ENCODE peak calls at places on chromosomes 7 and 10, in four cellular contexts. A is tibial nerve, I is heart left ventricle, W is mammary epithelial cell. S is an unnamed sample. For H3K4me1, the result is how much of the 10 kb centered on the place peaks cover.

GRCh38 chr7:121285066-121285667 is 43.6 kb upstream of the WNT16 start:
- DNase-seq in A (no peak), I (no peak), W (no peak), S (no peak)

GRCh38 chr7:74272305-74273038 is 16.7 kb upstream of the CLIP2 start:
- DNase-seq in A (peak), I (peak), W (peak), S (peak)

GRCh38 chr7:90678986-90679385 is 82.9 kb downstream of the CDK14 start:
- DNase-seq in A (no peak), I (no peak), W (no peak), S (no peak)

GRCh38 chr10:79347894-79348639 is 798 bp downstream of the PPIF start:
- DNase-seq in A (peak), I (peak), W (peak), S (peak)

GRCh38 chr10:43045631-43046287 is 31.1 kb upstream of the RET start:
- DNase-seq in A (no peak), I (peak), W (no peak), S (peak)

GRCh38 chr10:103598654-103599115 is 105.2 kb downstream of the NEURL1 start:
- DNase-seq in A (peak), I (no peak), W (peak), S (peak)

GRCh38 chr10:73044378-73045285 is 52.0 kb downstream of the P4HA1 start:
- DNase-seq in A (no peak), I (no peak), W (peak), S (no peak)

GRCh38 chr10:22246680-22247391 is 29.0 kb upstream of the EBLN1 start:
- DNase-seq in A (no peak), I (no peak), W (peak), S (no peak)

GRCh38 chr7:27046854-27047549 is 48.8 kb downstream of the HOXA1 start:
- DNase-seq in A (no peak), I (no peak), W (peak), S (no peak)

GRCh38 chr10:119250641-119251314 is 43.4 kb downstream of the GRK5 start:
- DNase-seq in A (no peak), I (no peak), W (peak), S (no peak)

GRCh38 chr7:32611201-32611691 is 116.0 kb downstream of the AVL9 start:
- DNase-seq in A (no peak), I (no peak), W (no peak), S (no peak)

GRCh38 chr7:102432476-102433318 is 678 bp upstream of the ORAI2 start:
- DNase-seq in A (no peak), I (no peak), W (no peak), S (no peak)

GRCh38 chr7:36473454-36474282 is 84.0 kb downstream of the ANLN start:
- DNase-seq in A (no peak), I (no peak), W (peak), S (no peak)

GRCh38 chr7:139747662-139748372 is 30.0 kb downstream of the HIPK2 start:
- DNase-seq in A (no peak), I (no peak), W (no peak), S (no peak)

GRCh38 chr10:116111483-116112095 is 161.4 kb downstream of the GFRA1 start:
- DNase-seq in A (no peak), I (peak), W (no peak), S (no peak)

GRCh38 chr10:11011966-11012365 is 5.7 kb upstream of the CELF2 start:
- DNase-seq in A (no peak), I (no peak), W (no peak), S (peak)

GRCh38 chr10:82925547-82925946 is 1050.6 kb downstream of the NRG3 start:
- DNase-seq in A (no peak), I (no peak), W (peak), S (no peak)

GRCh38 chr10:132388901-132389630 is 7.9 kb upstream of the PWWP2B start:
- DNase-seq in A (no peak), I (peak), W (no peak), S (no peak)

GRCh38 chr7:112584290-112584689 is 103.5 kb downstream of the LSMEM1 start:
- DNase-seq in A (no peak), I (no peak), W (peak), S (no peak)

GRCh38 chr10:89342219-89342966 is 14.6 kb downstream of the IFIT3 start:
- DNase-seq in A (peak), I (peak), W (peak), S (peak)

GRCh38 chr7:50266893-50267386 is 37.6 kb upstream of the IKZF1 start:
- DNase-seq in A (no peak), I (peak), W (no peak), S (no peak)

GRCh38 chr10:69955211-69955805 is 97.3 kb upstream of the MACROH2A2 start:
- DNase-seq in A (no peak), I (no peak), W (no peak), S (no peak)

GRCh38 chr10:35356725-35357092 is 20.4 kb downstream of the CCNY start:
- DNase-seq in A (no peak), I (no peak), W (no peak), S (no peak)

GRCh38 chr7:148481965-148482626 is 108.5 kb upstream of the C7orf33 start:
- DNase-seq in A (no peak), I (no peak), W (peak), S (no peak)

GRCh38 chr10:107561136-107561650 is 396.7 kb upstream of the SORCS1 start:
- DNase-seq in A (no peak), I (no peak), W (no peak), S (no peak)

GRCh38 chr10:22824984-22825383 is 102.9 kb upstream of the ARMC3 start:
- DNase-seq in A (no peak), I (no peak), W (peak), S (no peak)

GRCh38 chr7:116782177-116782711 is 80.1 kb upstream of the CAPZA2 start:
- DNase-seq in A (no peak), I (no peak), W (peak), S (no peak)

GRCh38 chr10:133378251-133379096 is 588 bp upstream of the PAOX start:
- DNase-seq in A (peak), I (peak), W (peak), S (no peak)

GRCh38 chr7:117092801-117093200 is 139.5 kb downstream of the ST7 start:
- DNase-seq in A (no peak), I (no peak), W (no peak), S (no peak)

GRCh38 chr10:124106241-124106905 is 13.0 kb upstream of the CHST15 start:
- DNase-seq in A (peak), I (peak), W (peak), S (peak)

GRCh38 chr10:124112891-124113580 is 19.6 kb upstream of the CHST15 start:
- DNase-seq in A (no peak), I (no peak), W (no peak), S (no peak)

GRCh38 chr10:124110882-124111281 is 17.5 kb upstream of the CHST15 start:
- DNase-seq in A (no peak), I (no peak), W (no peak), S (no peak)

GRCh38 chr10:124105594-124105993 is 12.2 kb upstream of the CHST15 start:
- DNase-seq in A (no peak), I (no peak), W (peak), S (no peak)

DNA sequence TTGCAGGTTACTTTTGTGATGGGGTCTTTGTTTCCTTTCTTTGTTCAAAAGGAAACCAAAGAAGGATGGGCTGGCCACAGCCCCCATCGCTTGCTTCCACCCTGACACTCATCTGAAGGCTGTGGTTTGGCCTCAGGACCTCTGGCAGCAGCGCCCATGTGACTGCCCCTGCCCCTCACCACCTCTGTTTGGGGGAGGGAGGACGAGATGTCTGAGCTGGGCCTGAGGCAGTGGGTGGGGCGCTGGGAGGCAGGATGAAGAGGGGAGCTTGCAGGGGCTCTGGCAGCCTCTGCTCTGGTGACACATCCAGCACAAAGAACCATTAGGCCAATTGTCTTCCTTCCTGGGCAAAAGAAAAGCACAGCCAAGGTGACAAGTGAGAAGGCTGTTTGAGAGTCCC is 15.9 kb upstream of the CHST15 start:
- DNase-seq in A (no peak), I (no peak), W (no peak), S (no peak)
- H3K4me1 ChIP-seq in A (under half), I (under half), W (under half), S (under half)

GRCh38 chr10:92849576-92850090 is 1.3 kb downstream of the EXOC6 start:
- DNase-seq in A (no peak), I (no peak), W (no peak), S (no peak)
- H3K27ac ChIP-seq in A (peak), I (no peak), W (no peak), S (peak)

GRCh38 chr10:123552760-123553554 is 113.2 kb upstream of the GPR26 start:
- DNase-seq in A (no peak), I (no peak), W (no peak), S (no peak)

GRCh38 chr10:123554656-123555055 is 111.5 kb upstream of the GPR26 start:
- DNase-seq in A (no peak), I (no peak), W (no peak), S (no peak)

GRCh38 chr10:123556049-123556448 is 110.1 kb upstream of the GPR26 start:
- DNase-seq in A (no peak), I (no peak), W (no peak), S (no peak)

GRCh38 chr10:123555616-123556015 is 110.5 kb upstream of the GPR26 start:
- DNase-seq in A (no peak), I (no peak), W (no peak), S (no peak)

DNA sequence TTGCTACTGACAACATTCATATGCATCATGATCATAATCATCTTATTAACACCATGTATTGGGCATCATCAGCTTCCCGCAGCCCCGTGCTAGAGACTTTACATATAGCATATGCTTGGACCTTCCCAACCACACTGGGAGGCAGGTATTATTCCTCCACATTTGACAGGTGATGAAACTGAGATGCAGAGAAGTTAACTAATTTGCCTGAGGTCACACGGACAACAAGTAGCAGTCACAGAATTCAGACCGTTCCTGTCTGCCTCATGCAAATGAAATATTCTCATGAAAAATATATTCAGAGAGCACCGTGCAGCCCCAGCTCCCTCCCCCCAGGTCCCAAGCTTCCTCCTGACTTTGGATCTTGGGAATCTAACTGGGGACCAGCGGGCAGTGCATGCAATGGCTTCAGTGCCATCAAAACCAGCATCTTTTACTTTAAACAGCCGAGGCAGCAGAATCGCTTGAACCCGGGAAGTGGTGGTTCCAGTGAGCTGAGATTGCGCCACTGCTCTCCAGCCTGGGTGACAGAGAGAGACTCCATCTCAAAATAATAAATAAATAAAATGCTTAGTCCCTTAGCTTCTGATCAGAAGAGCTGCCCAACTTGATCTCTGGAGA is 112.2 kb upstream of the GPR26 start:
- DNase-seq in A (no peak), I (no peak), W (no peak), S (no peak)
- H3K4me1 ChIP-seq in A (under half), I (under half), W (under half), S (under half)

GRCh38 chr10:5545778-5546710 is 21.3 kb downstream of the CALML3 start:
- DNase-seq in A (peak), I (peak), W (peak), S (no peak)
- H3K27ac ChIP-seq in A (peak), I (peak), W (peak), S (peak)

DNA sequence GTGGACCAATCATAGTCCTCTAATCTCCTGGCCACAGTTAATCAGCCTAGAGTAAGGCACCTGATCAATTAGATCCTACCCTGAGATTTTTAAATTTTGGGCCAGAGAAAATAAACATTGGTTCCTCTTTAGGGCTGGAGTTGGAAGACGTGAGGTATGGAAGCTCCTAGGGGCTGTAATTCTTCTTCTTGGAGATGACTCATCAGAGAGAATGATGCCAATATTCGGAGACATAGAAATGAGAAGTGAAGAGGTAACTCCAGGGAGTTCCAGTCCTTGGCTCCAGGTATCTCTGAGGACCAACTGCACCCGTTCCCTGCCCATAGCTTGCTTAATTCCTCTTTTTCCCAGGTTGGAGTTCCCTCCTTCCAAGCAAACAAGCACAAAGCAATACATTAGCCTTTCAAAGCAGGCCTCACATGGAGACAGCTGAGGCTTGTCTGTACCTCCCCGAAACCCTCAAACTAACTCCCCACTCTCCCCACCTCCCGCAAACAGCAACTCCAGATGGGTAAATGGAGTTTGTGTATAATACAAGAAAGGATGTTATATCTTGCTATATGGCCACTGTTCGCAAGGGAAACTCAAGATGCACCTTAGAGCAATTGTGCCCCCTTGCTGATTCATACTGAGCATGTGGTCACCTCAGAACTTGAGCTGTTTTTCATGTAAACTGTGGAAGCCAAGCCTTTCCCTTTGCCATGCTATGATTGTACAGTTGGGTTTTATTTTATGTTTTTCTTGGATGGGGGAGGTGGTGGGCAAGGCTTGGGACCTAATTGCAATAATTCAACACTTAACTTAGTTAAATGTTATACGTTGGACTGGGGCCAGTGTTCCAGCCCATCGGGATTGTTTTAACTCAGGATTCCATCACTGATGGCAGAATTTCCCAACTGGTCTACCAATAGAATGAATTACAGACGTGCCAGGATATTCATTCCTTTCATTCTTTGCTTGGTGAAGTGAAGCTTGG is 29.3 kb downstream of the PIK3AP1 start:
- DNase-seq in A (no peak), I (no peak), W (no peak), S (no peak)
- H3K4me1 ChIP-seq in A (under half), I (under half), W (under half), S (under half)

DNA sequence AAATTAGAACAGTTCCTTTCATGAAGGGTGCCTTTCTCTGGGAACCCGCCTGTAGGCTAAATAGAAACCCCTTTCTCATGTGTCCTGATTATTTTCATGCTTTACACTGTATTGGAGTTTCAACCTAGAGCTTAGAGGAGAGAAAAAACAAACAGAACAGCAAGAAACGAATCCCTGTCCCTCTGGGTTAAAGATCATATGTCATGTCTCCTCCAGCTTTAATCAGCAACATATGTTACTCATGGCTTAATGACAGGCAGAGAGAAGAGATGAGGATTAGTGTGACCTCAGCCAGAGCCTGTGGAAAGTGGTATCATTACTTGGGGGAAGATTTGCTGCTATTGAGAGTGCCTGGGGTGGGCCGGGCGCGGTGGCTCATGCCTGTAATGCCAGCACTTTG is 32.1 kb downstream of the CRCP start:
- DNase-seq in A (no peak), I (no peak), W (no peak), S (no peak)
- H3K27ac ChIP-seq in A (peak), I (no peak), W (no peak), S (peak)

GRCh38 chr7:130369110-130369711 is 11.1 kb upstream of the CPA1 start:
- DNase-seq in A (no peak), I (no peak), W (no peak), S (no peak)
- H3K4me1 ChIP-seq in A (under half), I (under half), W (half or more), S (half or more)

GRCh38 chr7:105350906-105351305 is 37.8 kb downstream of the SRPK2 start:
- DNase-seq in A (no peak), I (no peak), W (no peak), S (no peak)

GRCh38 chr7:105345003-105345402 is 43.7 kb downstream of the SRPK2 start:
- DNase-seq in A (no peak), I (no peak), W (no peak), S (no peak)

GRCh38 chr7:105346593-105347322 is 42.0 kb downstream of the SRPK2 start:
- DNase-seq in A (no peak), I (no peak), W (no peak), S (no peak)

GRCh38 chr7:105346138-105346537 is 42.6 kb downstream of the SRPK2 start:
- DNase-seq in A (no peak), I (no peak), W (no peak), S (no peak)

DNA sequence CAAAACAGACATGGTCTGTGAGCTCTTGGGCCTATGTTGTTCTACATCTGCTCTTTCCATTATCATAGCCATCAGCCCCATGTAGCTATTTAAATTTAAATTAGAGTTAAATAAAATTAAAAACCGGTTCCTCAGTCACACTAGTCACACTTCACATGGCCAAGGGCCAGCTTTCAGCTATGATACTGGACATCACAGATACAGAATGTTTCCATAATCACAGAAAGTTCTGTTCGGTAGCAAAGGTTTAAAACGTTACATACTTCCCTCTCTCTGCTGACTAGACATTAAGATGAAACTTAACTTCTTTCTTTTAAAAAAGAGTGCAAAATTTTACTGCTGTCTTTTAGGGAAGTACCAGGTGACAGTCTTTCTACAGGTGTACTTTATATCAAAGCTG is 43.0 kb downstream of the SRPK2 start:
- DNase-seq in A (no peak), I (no peak), W (no peak), S (no peak)
- H3K27ac ChIP-seq in A (no peak), I (no peak), W (no peak), S (no peak)

DNA sequence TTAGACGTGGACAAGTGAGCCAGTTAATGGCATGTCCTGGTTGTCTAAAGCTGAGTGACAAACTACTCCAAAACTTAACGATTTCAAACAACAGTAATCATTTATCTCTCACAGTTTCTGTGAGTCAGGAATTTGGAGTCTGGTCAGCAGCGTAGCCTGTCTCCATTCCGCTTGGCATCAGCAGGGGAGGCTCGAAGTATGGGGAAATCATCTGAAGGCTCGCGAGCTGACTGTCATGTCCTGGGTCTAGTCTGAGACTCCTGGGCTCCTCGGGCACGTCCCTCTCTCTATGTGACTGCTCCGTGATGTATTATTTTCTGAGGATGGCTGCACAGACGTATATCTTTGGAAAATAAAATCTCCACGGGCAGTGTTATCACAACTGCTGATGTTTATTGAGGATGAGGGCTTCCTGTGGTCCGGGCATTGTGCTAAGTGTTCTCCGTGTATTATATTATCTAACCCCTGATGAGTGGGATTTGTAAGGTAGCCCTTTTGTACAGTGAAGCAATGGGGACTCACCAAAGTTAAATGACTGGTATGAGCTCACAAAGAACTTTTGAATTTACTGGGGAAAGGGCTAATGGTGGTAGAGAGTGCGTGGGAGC is 23.3 kb upstream of the PCGF5 start:
- DNase-seq in A (no peak), I (no peak), W (no peak), S (peak)
- H3K4me1 ChIP-seq in A (under half), I (under half), W (under half), S (half or more)